ENCODE peak calls at places on chromosome 21, in seven cellular contexts. One of them, this sample, is unnamed.

GRCh38 chr21:26210614-26211013 is 40.0 kb upstream of the APP start:
- DNase-seq in neuronal stem cell: no peak
- DNase-seq in H9: no peak
- DNase-seq in trophoblast cell: no peak
- DNase-seq in IMR-90: no peak
- DNase-seq in H1: peak
- DNase-seq in mesendoderm: no peak
- DNase-seq in this sample: no peak

GRCh38 chr21:25457411-25457810 is 149.9 kb downstream of the MRPL39 start:
- DNase-seq in trophoblast cell: peak
- DNase-seq in neuronal stem cell: no peak
- DNase-seq in mesendoderm: no peak
- DNase-seq in H1: no peak
- DNase-seq in H9: no peak
- DNase-seq in IMR-90: peak
- DNase-seq in this sample: peak

GRCh38 chr21:43956667-43957030 is 55.5 kb upstream of the TRAPPC10 start:
- DNase-seq in H1: no peak
- DNase-seq in IMR-90: peak
- DNase-seq in H9: no peak
- DNase-seq in neuronal stem cell: no peak
- DNase-seq in mesendoderm: no peak
- DNase-seq in trophoblast cell: no peak
- DNase-seq in this sample: no peak

GRCh38 chr21:34282223-34282622 is 81.6 kb upstream of the KCNE2 start:
- DNase-seq in mesendoderm: no peak
- DNase-seq in IMR-90: peak
- DNase-seq in neuronal stem cell: no peak
- DNase-seq in H1: no peak
- DNase-seq in H9: no peak
- DNase-seq in trophoblast cell: peak
- DNase-seq in this sample: no peak

GRCh38 chr21:41418393-41418792 is 7.6 kb upstream of the MX1 start:
- DNase-seq in trophoblast cell: no peak
- DNase-seq in mesendoderm: no peak
- DNase-seq in IMR-90: no peak
- DNase-seq in H9: no peak
- DNase-seq in H1: no peak
- DNase-seq in neuronal stem cell: no peak
- DNase-seq in this sample: no peak

GRCh38 chr21:14491269-14491681 is 54.8 kb downstream of the SAMSN1 start:
- DNase-seq in neuronal stem cell: no peak
- DNase-seq in trophoblast cell: no peak
- DNase-seq in H1: no peak
- DNase-seq in IMR-90: no peak
- DNase-seq in mesendoderm: no peak
- DNase-seq in H9: no peak
- DNase-seq in this sample: no peak

GRCh38 chr21:29342394-29342957 is 43.8 kb downstream of the BACH1 start:
- DNase-seq in H1: no peak
- DNase-seq in IMR-90: peak
- DNase-seq in mesendoderm: no peak
- DNase-seq in neuronal stem cell: no peak
- DNase-seq in H9: no peak
- DNase-seq in trophoblast cell: peak
- DNase-seq in this sample: peak

GRCh38 chr21:41616063-41616591 is 108.2 kb upstream of the TMPRSS2 start:
- DNase-seq in neuronal stem cell: no peak
- DNase-seq in trophoblast cell: no peak
- DNase-seq in IMR-90: peak
- DNase-seq in mesendoderm: no peak
- DNase-seq in H9: no peak
- DNase-seq in H1: no peak
- DNase-seq in this sample: no peak

GRCh38 chr21:42021751-42022430 is 11.7 kb upstream of the ZBTB21 start:
- DNase-seq in trophoblast cell: no peak
- DNase-seq in mesendoderm: peak
- DNase-seq in neuronal stem cell: peak
- DNase-seq in H9: peak
- DNase-seq in H1: peak
- DNase-seq in IMR-90: no peak
- DNase-seq in this sample: no peak

GRCh38 chr21:46634966-46635323 is 529 bp upstream of the PRMT2 start:
- DNase-seq in H1: no peak
- DNase-seq in neuronal stem cell: peak
- DNase-seq in H9: no peak
- DNase-seq in mesendoderm: peak
- DNase-seq in trophoblast cell: peak
- DNase-seq in IMR-90: peak
- DNase-seq in this sample: peak

GRCh38 chr21:34242973-34243372 is 120.8 kb upstream of the KCNE2 start:
- DNase-seq in IMR-90: no peak
- DNase-seq in mesendoderm: no peak
- DNase-seq in trophoblast cell: no peak
- DNase-seq in H9: no peak
- DNase-seq in neuronal stem cell: no peak
- DNase-seq in H1: no peak
- DNase-seq in this sample: no peak

DNA sequence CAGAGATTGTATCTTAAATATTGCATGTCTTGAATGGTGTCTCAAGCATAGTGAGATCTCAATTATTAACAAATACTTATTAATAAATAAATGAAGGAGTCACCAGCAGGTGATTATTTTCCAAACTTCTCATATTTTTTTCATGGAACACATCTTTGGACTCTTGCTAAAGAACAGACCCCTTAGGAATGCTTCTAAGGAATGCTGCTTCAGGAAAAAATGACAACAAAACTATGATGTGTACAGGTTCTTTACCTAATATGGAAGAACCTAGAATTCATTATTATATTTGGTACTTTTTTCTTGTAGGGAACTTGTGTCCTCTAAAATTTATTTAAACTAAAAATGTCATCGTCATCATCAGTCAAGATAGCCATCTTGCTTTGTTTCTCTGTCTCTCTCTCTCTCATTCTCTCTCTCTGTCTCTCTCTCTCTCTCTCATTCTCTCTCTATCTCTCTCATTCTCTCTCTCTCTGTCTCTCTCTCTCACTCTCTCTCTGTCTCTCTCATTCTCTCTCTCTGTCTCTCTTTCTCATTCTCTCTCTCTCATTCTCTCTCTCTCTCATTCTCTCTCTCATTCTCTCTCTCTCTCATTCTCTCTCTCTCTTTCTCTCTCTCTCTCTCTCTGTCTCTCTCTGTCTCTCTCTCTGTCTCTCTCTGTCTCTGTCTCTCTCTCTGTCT is 63.0 kb upstream of the ETS2 start:
- DNase-seq in IMR-90: no peak
- DNase-seq in mesendoderm: no peak
- DNase-seq in neuronal stem cell: no peak
- DNase-seq in trophoblast cell: peak
- DNase-seq in H9: no peak
- DNase-seq in H1: no peak
- DNase-seq in this sample: no peak
- H4K8ac ChIP-seq in IMR-90: no peak
- H4K8ac ChIP-seq in mesendoderm: no peak
- H4K8ac ChIP-seq in neuronal stem cell: no peak
- H4K8ac ChIP-seq in trophoblast cell: no peak
- H4K8ac ChIP-seq in H9: no peak
- H4K8ac ChIP-seq in H1: no peak
- H4K8ac ChIP-seq in this sample: no peak

GRCh38 chr21:45598666-45599065 is 44.9 kb upstream of the PCBP3 start:
- DNase-seq in neuronal stem cell: no peak
- DNase-seq in H1: no peak
- DNase-seq in trophoblast cell: no peak
- DNase-seq in H9: peak
- DNase-seq in mesendoderm: no peak
- DNase-seq in IMR-90: no peak
- DNase-seq in this sample: no peak

GRCh38 chr21:45598109-45598508 is 45.4 kb upstream of the PCBP3 start:
- DNase-seq in H1: no peak
- DNase-seq in mesendoderm: no peak
- DNase-seq in trophoblast cell: no peak
- DNase-seq in H9: no peak
- DNase-seq in neuronal stem cell: no peak
- DNase-seq in IMR-90: no peak
- DNase-seq in this sample: no peak

GRCh38 chr21:45596704-45597318 is 46.7 kb upstream of the PCBP3 start:
- DNase-seq in mesendoderm: peak
- DNase-seq in H1: peak
- DNase-seq in IMR-90: peak
- DNase-seq in trophoblast cell: peak
- DNase-seq in H9: peak
- DNase-seq in neuronal stem cell: peak
- DNase-seq in this sample: peak

GRCh38 chr21:45600248-45600647 is 43.3 kb upstream of the PCBP3 start:
- DNase-seq in mesendoderm: no peak
- DNase-seq in H1: no peak
- DNase-seq in IMR-90: no peak
- DNase-seq in trophoblast cell: no peak
- DNase-seq in H9: no peak
- DNase-seq in neuronal stem cell: no peak
- DNase-seq in this sample: no peak

DNA sequence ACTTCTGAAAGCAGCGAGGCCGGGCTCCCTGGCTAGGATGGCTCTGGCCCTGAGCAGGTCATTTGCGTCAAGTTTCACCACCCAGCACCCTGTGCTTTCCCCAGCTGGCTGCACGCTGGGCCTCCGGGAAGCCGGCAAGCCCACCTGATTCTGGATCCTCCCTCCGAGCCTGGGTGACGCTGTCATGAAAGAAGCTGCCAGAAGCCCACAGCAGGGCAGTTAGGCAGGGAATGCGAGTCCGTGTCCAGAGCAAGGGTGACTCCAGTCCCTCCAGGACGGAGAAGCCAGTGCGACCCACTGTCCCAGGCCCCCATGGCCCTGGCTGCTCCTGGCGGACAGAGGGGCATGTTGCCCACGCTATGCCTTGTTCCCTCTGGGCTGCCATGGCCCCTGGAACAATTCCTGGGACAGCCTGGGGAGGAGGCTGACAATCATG is 44.4 kb upstream of the PCBP3 start:
- DNase-seq in H1: no peak
- DNase-seq in trophoblast cell: no peak
- DNase-seq in IMR-90: no peak
- DNase-seq in mesendoderm: no peak
- DNase-seq in neuronal stem cell: no peak
- DNase-seq in H9: peak
- DNase-seq in this sample: no peak
- H4K8ac ChIP-seq in H1: no peak
- H4K8ac ChIP-seq in trophoblast cell: no peak
- H4K8ac ChIP-seq in IMR-90: no peak
- H4K8ac ChIP-seq in mesendoderm: no peak
- H4K8ac ChIP-seq in neuronal stem cell: peak
- H4K8ac ChIP-seq in H9: no peak
- H4K8ac ChIP-seq in this sample: no peak

GRCh38 chr21:37793660-37794059 is 122.6 kb downstream of the KCNJ6 start:
- DNase-seq in IMR-90: peak
- DNase-seq in mesendoderm: no peak
- DNase-seq in H1: no peak
- DNase-seq in H9: no peak
- DNase-seq in trophoblast cell: no peak
- DNase-seq in neuronal stem cell: no peak
- DNase-seq in this sample: peak

GRCh38 chr21:37788503-37788902 is 127.8 kb downstream of the KCNJ6 start:
- DNase-seq in H9: no peak
- DNase-seq in mesendoderm: no peak
- DNase-seq in H1: no peak
- DNase-seq in neuronal stem cell: no peak
- DNase-seq in trophoblast cell: no peak
- DNase-seq in IMR-90: no peak
- DNase-seq in this sample: no peak

GRCh38 chr21:37787456-37787855 is 128.8 kb downstream of the KCNJ6 start:
- DNase-seq in trophoblast cell: peak
- DNase-seq in H1: no peak
- DNase-seq in neuronal stem cell: no peak
- DNase-seq in mesendoderm: peak
- DNase-seq in IMR-90: peak
- DNase-seq in H9: no peak
- DNase-seq in this sample: peak

GRCh38 chr21:37792046-37792445 is 124.2 kb downstream of the KCNJ6 start:
- DNase-seq in neuronal stem cell: no peak
- DNase-seq in mesendoderm: no peak
- DNase-seq in H1: no peak
- DNase-seq in IMR-90: peak
- DNase-seq in trophoblast cell: no peak
- DNase-seq in H9: no peak
- DNase-seq in this sample: peak

GRCh38 chr21:37790905-37791304 is 125.4 kb downstream of the KCNJ6 start:
- DNase-seq in H9: no peak
- DNase-seq in trophoblast cell: no peak
- DNase-seq in neuronal stem cell: no peak
- DNase-seq in mesendoderm: no peak
- DNase-seq in H1: no peak
- DNase-seq in IMR-90: no peak
- DNase-seq in this sample: no peak
- H4K8ac ChIP-seq in H9: no peak
- H4K8ac ChIP-seq in trophoblast cell: no peak
- H4K8ac ChIP-seq in neuronal stem cell: no peak
- H4K8ac ChIP-seq in mesendoderm: no peak
- H4K8ac ChIP-seq in H1: no peak
- H4K8ac ChIP-seq in IMR-90: no peak
- H4K8ac ChIP-seq in this sample: no peak

GRCh38 chr21:32812035-32812434 is 40.5 kb upstream of the PAXBP1 start:
- DNase-seq in H1: no peak
- DNase-seq in trophoblast cell: peak
- DNase-seq in neuronal stem cell: no peak
- DNase-seq in mesendoderm: no peak
- DNase-seq in H9: no peak
- DNase-seq in IMR-90: peak
- DNase-seq in this sample: no peak

GRCh38 chr21:32818411-32818810 is 46.9 kb upstream of the PAXBP1 start:
- DNase-seq in IMR-90: no peak
- DNase-seq in mesendoderm: no peak
- DNase-seq in trophoblast cell: no peak
- DNase-seq in neuronal stem cell: no peak
- DNase-seq in H9: no peak
- DNase-seq in H1: no peak
- DNase-seq in this sample: no peak

GRCh38 chr21:32817206-32817605 is 45.7 kb upstream of the PAXBP1 start:
- DNase-seq in trophoblast cell: no peak
- DNase-seq in IMR-90: no peak
- DNase-seq in H1: no peak
- DNase-seq in H9: no peak
- DNase-seq in neuronal stem cell: no peak
- DNase-seq in mesendoderm: peak
- DNase-seq in this sample: no peak

GRCh38 chr21:32813265-32813903 is 41.8 kb upstream of the PAXBP1 start:
- DNase-seq in IMR-90: no peak
- DNase-seq in mesendoderm: peak
- DNase-seq in H1: no peak
- DNase-seq in H9: peak
- DNase-seq in trophoblast cell: no peak
- DNase-seq in neuronal stem cell: peak
- DNase-seq in this sample: no peak

DNA sequence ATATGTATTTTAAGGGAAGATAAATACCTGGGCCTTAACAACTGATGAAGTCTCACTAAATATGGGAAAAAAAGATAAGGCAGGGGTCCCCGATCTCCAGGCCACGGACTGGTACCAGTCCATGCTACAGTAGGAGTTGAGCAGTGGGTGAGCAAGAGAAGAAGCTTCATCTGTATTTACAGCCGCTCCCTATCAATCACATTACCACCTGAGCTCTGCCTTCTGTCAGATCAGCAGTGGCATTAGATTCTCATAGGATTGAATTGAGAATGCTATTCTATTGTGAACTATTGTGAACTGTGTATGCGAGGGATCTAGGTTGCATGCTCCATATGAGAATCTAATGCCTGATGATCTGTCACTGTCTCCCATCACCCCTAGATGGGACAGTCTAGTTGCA is 43.0 kb upstream of the PAXBP1 start:
- DNase-seq in IMR-90: no peak
- DNase-seq in trophoblast cell: no peak
- DNase-seq in mesendoderm: no peak
- DNase-seq in H1: no peak
- DNase-seq in neuronal stem cell: no peak
- DNase-seq in H9: no peak
- DNase-seq in this sample: no peak
- H4K8ac ChIP-seq in IMR-90: no peak
- H4K8ac ChIP-seq in trophoblast cell: no peak
- H4K8ac ChIP-seq in mesendoderm: no peak
- H4K8ac ChIP-seq in H1: no peak
- H4K8ac ChIP-seq in neuronal stem cell: no peak
- H4K8ac ChIP-seq in H9: no peak
- H4K8ac ChIP-seq in this sample: no peak